ENCODE peak calls at places on chromosomes 16 and 17, in eight cellular contexts. G is A172; N is GM03348; Q is astrocyte; L is neural crest cell; P is Peyer's patch; U is NCI-H1436 treated with DMSO at 0.1 percent for 48 hours; X is stimulated activated CD8-positive, alpha-beta memory T cell treated with anti-CD3 and anti-CD28 coated beads, Interleukin-4, amount 100 ng/mL, for 48 hours. E is an unnamed sample.
A peak's percentile ranks its signal among the peaks of the same experiment; 100 is the strongest.

GRCh38 chr17:45371414-45372324 is 54.8 kb upstream of the MAP3K14 start:
- DNase-seq in G (peak; percentile 96), N (peak; percentile 98), Q (peak; percentile 95), L (peak; percentile 62), P (peak; percentile 80), U (no peak), X (peak; percentile 70), E (peak; percentile 97)

GRCh38 chr17:320809-321385 is 31.7 kb downstream of the RPH3AL start:
- DNase-seq in G (no peak), N (no peak), Q (no peak), L (no peak), P (no peak), U (no peak), X (no peak), E (no peak)

GRCh38 chr17:77859035-77859360 is 99.5 kb upstream of the TNRC6C start:
- DNase-seq in G (no peak), N (no peak), Q (no peak), L (no peak), P (no peak), U (no peak), X (no peak), E (no peak)

GRCh38 chr17:4592240-4593005 is 8.1 kb downstream of the SMTNL2 start:
- DNase-seq in G (no peak), N (no peak), Q (no peak), L (no peak), P (no peak), U (no peak), X (no peak), E (no peak)

GRCh38 chr17:73493212-73493814 is 150.9 kb downstream of the SDK2 start:
- DNase-seq in G (no peak), N (no peak), Q (no peak), L (no peak), P (no peak), U (no peak), X (no peak), E (no peak)

GRCh38 chr17:36590082-36590481 is 1.6 kb upstream of the DHRS11 start:
- DNase-seq in G (no peak), N (no peak), Q (peak; percentile 56), L (no peak), P (no peak), U (no peak), X (peak; percentile 23), E (no peak)

GRCh38 chr16:89317101-89317671 is 99.7 kb downstream of the ZNF778 start:
- DNase-seq in G (no peak), N (no peak), Q (no peak), L (no peak), P (no peak), U (no peak), X (no peak), E (no peak)

GRCh38 chr16:64910351-64910750 is 211.5 kb downstream of the CDH11 start:
- DNase-seq in G (peak; percentile 77), N (peak; percentile 89), Q (peak; percentile 96), L (no peak), P (no peak), U (no peak), X (no peak), E (no peak)

GRCh38 chr17:44130693-44131349 is 7.4 kb upstream of the HDAC5 start:
- DNase-seq in G (no peak), N (no peak), Q (no peak), L (no peak), P (no peak), U (no peak), X (no peak), E (no peak)

GRCh38 chr16:87552772-87553171 is 49.5 kb upstream of the JPH3 start:
- DNase-seq in G (peak; percentile 51), N (no peak), Q (peak; percentile 25), L (no peak), P (no peak), U (no peak), X (no peak), E (peak; percentile 20)

GRCh38 chr17:1252203-1252608 is 18.0 kb upstream of the BHLHA9 start:
- DNase-seq in G (no peak), N (peak; percentile 60), Q (peak; percentile 40), L (no peak), P (no peak), U (peak; percentile 82), X (no peak), E (no peak)

GRCh38 chr16:31182391-31182790 is 2.5 kb downstream of the FUS start:
- DNase-seq in G (no peak), N (peak; percentile 44), Q (no peak), L (no peak), P (no peak), U (no peak), X (no peak), E (no peak)

GRCh38 chr16:17467923-17468540 is 2.7 kb downstream of the XYLT1 start:
- DNase-seq in G (no peak), N (peak; percentile 75), Q (peak; percentile 37), L (peak; percentile 71), P (peak; percentile 86), U (peak; percentile 8), X (peak; percentile 60), E (no peak)

GRCh38 chr16:81850197-81850944 is 71.3 kb downstream of the PLCG2 start:
- DNase-seq in G (no peak), N (no peak), Q (no peak), L (no peak), P (no peak), U (no peak), X (no peak), E (no peak)

GRCh38 chr17:8941520-8941919 is 24.0 kb downstream of the PIK3R5 start:
- DNase-seq in G (no peak), N (no peak), Q (no peak), L (no peak), P (peak; percentile 87), U (no peak), X (peak; percentile 77), E (no peak)

GRCh38 chr17:12605222-12605621 is 60.5 kb upstream of the MYOCD start:
- DNase-seq in G (no peak), N (peak; percentile 54), Q (peak; percentile 63), L (no peak), P (no peak), U (no peak), X (no peak), E (no peak)

GRCh38 chr17:32518856-32519768 is 32.3 kb downstream of the CDK5R1 start:
- DNase-seq in G (peak; percentile 31), N (peak; percentile 88), Q (peak; percentile 10), L (peak; percentile 76), P (peak; percentile 84), U (peak; percentile 78), X (peak; percentile 80), E (peak; percentile 56)

GRCh38 chr17:20111538-20111937 is 102.4 kb downstream of the SPECC1 start:
- DNase-seq in G (no peak), N (no peak), Q (no peak), L (no peak), P (no peak), U (no peak), X (no peak), E (no peak)

GRCh38 chr17:79788989-79789942 is 7.6 kb downstream of the CBX8 start:
- DNase-seq in G (no peak), N (no peak), Q (no peak), L (no peak), P (no peak), U (no peak), X (no peak), E (no peak)

GRCh38 chr16:11497851-11498289 is 88.8 kb downstream of the LITAF start:
- DNase-seq in G (peak; percentile 82), N (no peak), Q (peak; percentile 54), L (no peak), P (no peak), U (peak; percentile 6), X (no peak), E (peak; percentile 65)

GRCh38 chr17:77365584-77366186 is 224.9 kb downstream of the SEC14L1 start:
- DNase-seq in G (peak; percentile 92), N (peak; percentile 76), Q (peak; percentile 89), L (no peak), P (peak; percentile 80), U (peak; percentile 60), X (no peak), E (peak; percentile 53)

GRCh38 chr17:1875597-1875996 is 45.8 kb downstream of the RPA1 start:
- DNase-seq in G (no peak), N (no peak), Q (no peak), L (no peak), P (no peak), U (no peak), X (no peak), E (no peak)

GRCh38 chr17:71975331-71975801 is 145.5 kb upstream of the SOX9 start:
- DNase-seq in G (peak; percentile 64), N (peak; percentile 75), Q (peak; percentile 30), L (no peak), P (peak; percentile 47), U (no peak), X (no peak), E (no peak)

GRCh38 chr17:37488009-37488604 is 1.6 kb upstream of the DUSP14 start:
- DNase-seq in G (peak; percentile 94), N (peak; percentile 79), Q (peak; percentile 98), L (no peak), P (no peak), U (no peak), X (no peak), E (peak; percentile 37)

GRCh38 chr17:66691644-66692500 is 143.0 kb upstream of the CACNG5 start:
- DNase-seq in G (no peak), N (no peak), Q (no peak), L (no peak), P (no peak), U (no peak), X (no peak), E (peak; percentile 9)

GRCh38 chr17:48068491-48068961 is 20.4 kb downstream of the NFE2L1 start:
- DNase-seq in G (no peak), N (peak; percentile 62), Q (peak; percentile 22), L (no peak), P (peak; percentile 44), U (no peak), X (no peak), E (no peak)

GRCh38 chr16:912684-913613 is 57.8 kb downstream of the LMF1 start:
- DNase-seq in G (no peak), N (no peak), Q (no peak), L (peak; percentile 54), P (no peak), U (no peak), X (no peak), E (no peak)

GRCh38 chr17:2695961-2696760 is 15.4 kb downstream of the CLUH start:
- DNase-seq in G (no peak), N (peak; percentile 4), Q (no peak), L (no peak), P (peak; percentile 44), U (no peak), X (no peak), E (no peak)

GRCh38 chr16:80174416-80174815 is 366.4 kb upstream of the DYNLRB2 start:
- DNase-seq in G (peak; percentile 85), N (peak; percentile 80), Q (peak; percentile 89), L (no peak), P (no peak), U (no peak), X (no peak), E (no peak)

GRCh38 chr17:7336240-7337175 is at the start of gene ACAP1:
- DNase-seq in G (no peak), N (no peak), Q (no peak), L (no peak), P (peak; percentile 94), U (no peak), X (peak; percentile 93), E (no peak)

GRCh38 chr17:17898673-17899072 is 61.9 kb upstream of the SREBF1 start:
- DNase-seq in G (no peak), N (no peak), Q (no peak), L (no peak), P (no peak), U (no peak), X (no peak), E (no peak)

GRCh38 chr16:58492735-58493134 is 7.2 kb upstream of the NDRG4 start:
- DNase-seq in G (no peak), N (no peak), Q (no peak), L (no peak), P (no peak), U (no peak), X (no peak), E (no peak)

GRCh38 chr16:12016166-12016947 is 39.8 kb downstream of the SNX29 start:
- DNase-seq in G (no peak), N (peak; percentile 35), Q (peak; percentile 85), L (no peak), P (no peak), U (no peak), X (no peak), E (no peak)

GRCh38 chr17:64982139-64982802 is 63.0 kb upstream of the LRRC37A3 start:
- DNase-seq in G (no peak), N (no peak), Q (no peak), L (no peak), P (no peak), U (no peak), X (no peak), E (no peak)

E was measured in PC-9.